ENCODE peak calls at places on chromosomes 5 and 9, in nine cellular contexts. W is dermis microvascular lymphatic vessel endothelial cell, R is HL-60, E is epithelial cell of esophagus, G is SW 1271, A is iPS DF 6.9, J is GM23248, D is dorsolateral prefrontal cortex, T is ACHN. Q is an unnamed sample.

GRCh38 chr9:118991366-118992285 is 377.6 kb downstream of the BRINP1 start:
- DNase-seq in W (no peak), R (no peak), E (peak), G (no peak), A (no peak), J (no peak), D (no peak), T (no peak), Q (no peak)

GRCh38 chr5:177475563-177476427 is 2.4 kb upstream of the DBN1 start:
- DNase-seq in W (no peak), R (no peak), E (no peak), G (no peak), A (no peak), J (peak), D (no peak), T (no peak), Q (no peak)

GRCh38 chr5:149675467-149676201 is 54.5 kb upstream of the PPARGC1B start:
- DNase-seq in W (peak), R (no peak), E (peak), G (no peak), A (no peak), J (no peak), D (no peak), T (no peak), Q (no peak)

GRCh38 chr9:94692601-94693000 is 33.9 kb upstream of the AOPEP start:
- DNase-seq in W (no peak), R (no peak), E (no peak), G (no peak), A (no peak), J (no peak), D (no peak), T (peak), Q (no peak)

GRCh38 chr5:142276517-142276916 is 48.3 kb downstream of the SPRY4 start:
- DNase-seq in W (no peak), R (no peak), E (no peak), G (no peak), A (no peak), J (no peak), D (no peak), T (no peak), Q (no peak)

GRCh38 chr5:39283231-39283818 is 64.0 kb upstream of the FYB1 start:
- DNase-seq in W (peak), R (peak), E (peak), G (no peak), A (peak), J (peak), D (no peak), T (peak), Q (peak)

GRCh38 chr5:75046366-75047142 is 5.8 kb downstream of the GCNT4 start:
- DNase-seq in W (no peak), R (no peak), E (peak), G (no peak), A (no peak), J (no peak), D (no peak), T (no peak), Q (no peak)

GRCh38 chr5:159581502-159582249 is 251.4 kb upstream of the IL12B start:
- DNase-seq in W (no peak), R (no peak), E (peak), G (peak), A (no peak), J (peak), D (no peak), T (peak), Q (no peak)

GRCh38 chr5:77101298-77101697 is 14.2 kb upstream of the ZBED3 start:
- DNase-seq in W (no peak), R (no peak), E (peak), G (no peak), A (no peak), J (peak), D (no peak), T (peak), Q (no peak)

GRCh38 chr5:126718246-126718868 is 58.6 kb upstream of the LMNB1 start:
- DNase-seq in W (no peak), R (peak), E (no peak), G (no peak), A (peak), J (no peak), D (no peak), T (no peak), Q (no peak)

GRCh38 chr5:150647275-150648251 is 7.1 kb downstream of the SYNPO start:
- DNase-seq in W (no peak), R (no peak), E (no peak), G (no peak), A (no peak), J (no peak), D (no peak), T (no peak), Q (no peak)

GRCh38 chr5:96347502-96348292 is 85.4 kb downstream of the PCSK1 start:
- DNase-seq in W (no peak), R (no peak), E (no peak), G (no peak), A (no peak), J (peak), D (no peak), T (no peak), Q (no peak)

GRCh38 chr5:115126303-115126702 is 43.4 kb downstream of the TRIM36 start:
- DNase-seq in W (no peak), R (no peak), E (no peak), G (no peak), A (no peak), J (no peak), D (no peak), T (no peak), Q (no peak)